ENCODE peak calls at places on chromosomes 1 and 21, in eight cellular contexts. B is fibroblast of lung, E is epithelial cell of esophagus, C is cardiac fibroblast, T is fibroblast of mammary gland, R is adrenal gland, U is ovary, A is astrocyte of the cerebellum. X is an unnamed sample.

GRCh38 chr1:40630488-40631223 is 34.8 kb downstream of the RIMS3 start:
- DNase-seq in R (peak), B (peak), A (no peak), U (no peak), E (peak), T (peak), C (peak), X (peak)

GRCh38 chr1:118075116-118075515 is 109.9 kb downstream of the SPAG17 start:
- DNase-seq in R (no peak), B (peak), U (no peak), T (peak), C (no peak), E (peak), A (no peak), X (no peak)

GRCh38 chr1:211910917-211911485 is 80.4 kb upstream of the LPGAT1 start:
- DNase-seq in U (no peak), A (no peak), E (no peak), B (no peak), T (peak), C (no peak), R (no peak), X (no peak)

GRCh38 chr1:7679873-7680790 is 91.0 kb upstream of the VAMP3 start:
- DNase-seq in U (peak), E (peak), A (no peak), R (peak), B (peak), C (peak), T (no peak), X (peak)

GRCh38 chr1:3788756-3789420 is 7.4 kb downstream of the LRRC47 start:
- DNase-seq in C (no peak), R (no peak), A (no peak), B (no peak), E (no peak), U (no peak), T (no peak), X (no peak)

GRCh38 chr1:99768525-99769382 is 2.3 kb upstream of the FRRS1 start:
- DNase-seq in U (no peak), B (peak), R (no peak), T (no peak), E (no peak), C (peak), A (no peak), X (no peak)

GRCh38 chr1:94301186-94301585 is 63.8 kb upstream of the ARHGAP29 start:
- DNase-seq in E (peak), C (no peak), B (no peak), U (no peak), T (peak), R (no peak), A (no peak), X (no peak)

GRCh38 chr1:20322081-20322824 is 31.6 kb downstream of the VWA5B1 start:
- DNase-seq in R (no peak), C (no peak), A (no peak), E (no peak), B (peak), U (no peak), T (peak), X (peak)

GRCh38 chr1:40339420-40340323 is 22.6 kb upstream of the COL9A2 start:
- DNase-seq in U (no peak), A (no peak), T (no peak), C (no peak), B (no peak), E (no peak), R (no peak), X (no peak)

GRCh38 chr1:214135886-214136285 is 145.1 kb upstream of the SMYD2 start:
- DNase-seq in U (no peak), E (no peak), R (no peak), T (peak), A (peak), C (no peak), B (no peak), X (no peak)

GRCh38 chr1:164382384-164382783 is 176.6 kb upstream of the PBX1 start:
- DNase-seq in U (no peak), C (no peak), B (no peak), E (no peak), R (no peak), A (no peak), T (no peak), X (no peak)

DNA sequence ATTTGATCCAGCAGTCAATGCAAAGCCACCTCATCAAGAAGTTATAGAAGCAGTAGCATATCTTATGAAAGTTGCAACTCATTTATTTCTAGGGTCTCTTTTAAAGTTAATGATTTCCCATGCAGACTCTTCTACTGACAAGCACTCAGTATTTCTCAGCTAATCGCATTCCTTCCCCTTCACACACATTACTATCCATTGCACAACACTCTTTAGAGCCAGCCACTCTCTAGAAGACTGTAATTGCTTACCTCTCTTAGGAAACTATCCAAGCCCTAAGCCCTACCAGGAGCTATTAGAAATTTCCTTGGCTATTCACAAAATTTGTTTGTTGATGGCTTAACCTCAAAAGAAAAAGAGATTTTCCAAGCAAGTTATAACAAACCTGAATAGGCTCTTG is 106.0 kb downstream of the ADAMTS1 start:
- DNase-seq in U (no peak), C (peak), R (no peak), A (no peak), T (peak), E (peak), B (peak), X (no peak)
- H3K4me3 ChIP-seq in U (no peak), C (no peak), R (no peak), A (no peak), T (no peak), E (no peak), B (no peak), X (no peak)

DNA sequence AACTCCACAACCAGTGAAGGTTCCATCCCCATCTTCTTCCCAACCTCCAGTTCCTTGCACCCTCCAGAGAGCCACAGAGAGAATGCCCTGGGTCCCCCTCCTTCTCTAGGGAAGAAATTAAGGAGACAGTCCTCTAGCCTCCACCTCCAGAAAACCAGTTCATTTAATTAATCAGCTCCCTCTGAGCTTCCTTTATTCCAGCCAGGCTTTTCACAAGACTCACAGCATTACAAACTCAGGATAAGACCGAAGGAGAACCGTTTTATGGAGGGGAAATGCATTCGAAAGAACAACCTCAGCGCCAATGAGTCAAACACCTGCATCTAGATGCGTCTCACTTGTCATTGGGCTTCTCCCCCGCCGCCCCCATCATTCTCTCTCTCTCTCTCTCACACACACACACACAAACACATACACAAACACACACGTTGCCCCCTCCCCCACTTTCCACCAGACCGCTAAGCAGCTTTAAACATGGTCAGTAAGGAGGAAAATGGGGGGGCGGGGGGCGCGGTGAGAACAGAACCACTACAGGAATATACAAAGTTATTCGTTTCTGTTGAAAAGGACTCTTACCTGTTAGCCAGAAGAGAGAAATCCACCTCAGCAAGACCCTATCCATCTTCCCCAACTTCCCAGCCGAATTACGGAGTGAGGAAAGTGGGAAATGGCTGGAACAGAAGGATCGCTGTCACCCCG is 544 bp downstream of the ILDR2 start:
- DNase-seq in R (no peak), T (no peak), C (peak), B (no peak), E (no peak), U (no peak), A (no peak), X (peak)
- H3K4me3 ChIP-seq in R (no peak), T (peak), C (peak), B (peak), E (peak), U (peak), A (peak), X (peak)

GRCh38 chr1:30782361-30783243 is 25.0 kb upstream of the LAPTM5 start:
- DNase-seq in B (peak), C (peak), E (peak), A (no peak), T (peak), U (peak), R (peak), X (peak)
- H3K4me3 ChIP-seq in B (no peak), C (no peak), E (no peak), A (no peak), T (no peak), U (no peak), R (no peak), X (no peak)

GRCh38 chr1:69568435-69569280 is 936 bp downstream of the LRRC7 start:
- DNase-seq in A (no peak), U (peak), R (no peak), B (no peak), T (no peak), C (no peak), E (peak), X (no peak)
- H3K4me3 ChIP-seq in A (peak), U (peak), R (no peak), B (peak), T (peak), C (peak), E (peak), X (no peak)

DNA sequence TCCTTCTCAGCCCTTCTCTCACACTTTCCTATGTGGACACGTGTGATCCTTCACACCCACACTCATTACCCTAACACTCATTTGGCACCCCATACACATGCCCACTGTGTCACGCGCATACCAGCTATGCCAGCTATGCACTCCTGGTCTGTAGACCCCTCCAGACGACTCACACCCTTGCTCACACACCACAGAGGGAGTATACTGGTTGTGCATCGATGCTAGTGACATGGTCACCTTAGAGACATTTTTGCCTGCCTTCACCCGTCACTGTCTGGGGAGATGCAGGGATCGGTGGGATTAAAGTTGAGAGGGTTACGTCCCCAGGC is 8.3 kb upstream of the PPM1J start:
- DNase-seq in E (no peak), R (no peak), C (no peak), B (no peak), U (no peak), T (no peak), A (no peak), X (no peak)
- H3K4me3 ChIP-seq in E (no peak), R (no peak), C (no peak), B (no peak), U (no peak), T (no peak), A (no peak), X (no peak)

DNA sequence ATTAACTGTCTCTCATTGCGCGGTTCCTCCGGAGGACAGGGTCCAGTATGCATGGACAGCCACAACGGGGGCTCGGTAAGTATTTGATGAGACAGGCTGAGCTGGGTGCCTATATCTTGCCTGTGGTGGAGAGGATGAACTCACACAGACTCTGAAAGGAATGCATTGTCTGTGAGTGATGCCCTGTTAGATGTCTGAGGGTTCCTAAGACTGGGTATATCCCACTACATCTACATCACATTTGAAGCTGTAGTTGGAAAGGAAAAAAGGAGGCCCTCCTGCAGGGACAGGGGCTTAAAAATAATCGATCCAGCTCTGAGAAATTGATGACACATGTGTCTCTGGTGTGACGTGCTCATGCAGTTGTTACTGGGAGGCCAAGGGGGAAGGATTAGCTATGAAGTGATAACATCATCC is 1.9 kb downstream of the ADARB1 start:
- DNase-seq in R (no peak), C (peak), E (peak), B (no peak), T (no peak), A (no peak), U (no peak), X (no peak)
- H3K4me3 ChIP-seq in R (no peak), C (peak), E (peak), B (peak), T (no peak), A (no peak), U (no peak), X (no peak)

GRCh38 chr1:68220420-68220819 is 11.9 kb downstream of the WLS start:
- DNase-seq in T (no peak), U (no peak), B (no peak), C (no peak), E (no peak), A (no peak), R (no peak), X (no peak)

GRCh38 chr1:68213843-68214242 is 18.5 kb downstream of the WLS start:
- DNase-seq in A (no peak), E (peak), B (peak), T (peak), C (peak), R (peak), U (peak), X (no peak)

GRCh38 chr1:68216088-68216487 is 16.2 kb downstream of the WLS start:
- DNase-seq in A (no peak), E (no peak), R (no peak), C (no peak), U (no peak), B (no peak), T (no peak), X (no peak)

GRCh38 chr1:68218485-68218884 is 13.8 kb downstream of the WLS start:
- DNase-seq in A (no peak), T (no peak), E (peak), R (no peak), B (no peak), C (no peak), U (no peak), X (no peak)

GRCh38 chr1:68217060-68217554 is 15.2 kb downstream of the WLS start:
- DNase-seq in C (no peak), R (no peak), B (no peak), U (no peak), A (peak), T (no peak), E (no peak), X (no peak)
- H3K4me3 ChIP-seq in C (no peak), R (no peak), B (no peak), U (no peak), A (no peak), T (no peak), E (no peak), X (no peak)

GRCh38 chr1:28926629-28927441 is 12.5 kb downstream of the EPB41 start:
- DNase-seq in T (no peak), E (no peak), U (no peak), A (no peak), B (no peak), C (peak), R (no peak), X (peak)
- H3K4me3 ChIP-seq in T (no peak), E (no peak), U (no peak), A (no peak), B (no peak), C (no peak), R (no peak), X (peak)

X was measured in GM12865.